ENCODE peak calls at places on chromosomes 3 and 15, in seven cellular contexts. E, W, H, F, Y, N and G are unnamed samples.

GRCh38 chr3:101484805-101485620 is 28.0 kb downstream of the SENP7 start:
- DNase-seq in E (no peak), W (no peak), H (peak; percentile 81), F (peak; percentile 53), Y (no peak), N (no peak), G (no peak)

GRCh38 chr15:34514251-34514760 is 69.1 kb downstream of the GOLGA8B start:
- DNase-seq in E (no peak), W (no peak), H (no peak), F (no peak), Y (peak; percentile 72), N (no peak), G (no peak)

GRCh38 chr3:86954226-86954625 is 36.7 kb downstream of the VGLL3 start:
- DNase-seq in E (no peak), W (no peak), H (no peak), F (no peak), Y (no peak), N (no peak), G (no peak)

GRCh38 chr3:172550347-172550943 is 27.2 kb upstream of the TNFSF10 start:
- DNase-seq in E (peak; percentile 20), W (no peak), H (peak; percentile 95), F (peak; percentile 96), Y (no peak), N (no peak), G (peak; percentile 52)

GRCh38 chr3:127787071-127787490 is 35.2 kb downstream of the MGLL start:
- DNase-seq in E (no peak), W (no peak), H (no peak), F (peak; percentile 36), Y (no peak), N (no peak), G (no peak)

GRCh38 chr3:94694894-94695293 is 632.0 kb downstream of the NSUN3 start:
- DNase-seq in E (no peak), W (no peak), H (peak; percentile 19), F (no peak), Y (no peak), N (no peak), G (no peak)

GRCh38 chr3:127254730-127255129 is 33.1 kb downstream of the PRR20G start:
- DNase-seq in E (no peak), W (no peak), H (no peak), F (no peak), Y (no peak), N (no peak), G (no peak)

GRCh38 chr15:77573826-77574225 is 58.9 kb downstream of the LINGO1 start:
- DNase-seq in E (no peak), W (no peak), H (no peak), F (no peak), Y (no peak), N (no peak), G (no peak)

GRCh38 chr15:28933710-28934445 is 48.1 kb downstream of the APBA2 start:
- DNase-seq in E (no peak), W (no peak), H (no peak), F (no peak), Y (no peak), N (peak; percentile 19), G (no peak)

GRCh38 chr3:187739125-187739560 is 6.1 kb downstream of the BCL6 start:
- DNase-seq in E (peak; percentile 33), W (no peak), H (no peak), F (no peak), Y (no peak), N (no peak), G (no peak)

GRCh38 chr15:67999320-68000100 is 54.6 kb upstream of the PIAS1 start:
- DNase-seq in E (no peak), W (no peak), H (no peak), F (peak; percentile 9), Y (no peak), N (no peak), G (no peak)

GRCh38 chr15:95825672-95826387 is 504.7 kb upstream of the NR2F2 start:
- DNase-seq in E (no peak), W (no peak), H (peak; percentile 44), F (no peak), Y (no peak), N (no peak), G (no peak)

GRCh38 chr3:178518660-178519396 is 17.4 kb upstream of the KCNMB2 start:
- DNase-seq in E (no peak), W (no peak), H (no peak), F (no peak), Y (peak; percentile 53), N (no peak), G (no peak)

GRCh38 chr15:55518641-55519040 is 10.6 kb upstream of the DNAAF4 start:
- DNase-seq in E (no peak), W (no peak), H (peak; percentile 38), F (no peak), Y (no peak), N (no peak), G (no peak)

GRCh38 chr3:55702822-55703221 is 215.7 kb upstream of the WNT5A start:
- DNase-seq in E (no peak), W (no peak), H (no peak), F (no peak), Y (no peak), N (no peak), G (no peak)

GRCh38 chr3:52014613-52015012 is 18.9 kb upstream of the RPL29 start:
- DNase-seq in E (no peak), W (no peak), H (no peak), F (no peak), Y (no peak), N (no peak), G (no peak)

GRCh38 chr15:101148881-101149664 is 102.8 kb downstream of the CHSY1 start:
- DNase-seq in E (no peak), W (no peak), H (no peak), F (no peak), Y (no peak), N (no peak), G (no peak)

GRCh38 chr3:41259449-41260062 is 60.3 kb downstream of the CTNNB1 start:
- DNase-seq in E (no peak), W (no peak), H (peak; percentile 52), F (peak; percentile 26), Y (no peak), N (no peak), G (no peak)

GRCh38 chr3:31943041-31943440 is 38.0 kb downstream of the OSBPL10 start:
- DNase-seq in E (no peak), W (no peak), H (no peak), F (no peak), Y (no peak), N (no peak), G (no peak)

GRCh38 chr3:123608263-123608937 is 23.5 kb upstream of the HACD2 start:
- DNase-seq in E (no peak), W (no peak), H (no peak), F (no peak), Y (no peak), N (no peak), G (no peak)

GRCh38 chr15:70880781-70881180 is 11.5 kb downstream of the THAP10 start:
- DNase-seq in E (no peak), W (no peak), H (peak; percentile 58), F (peak; percentile 40), Y (no peak), N (no peak), G (no peak)

GRCh38 chr3:143040264-143040879 is 39.0 kb downstream of the U2SURP start:
- DNase-seq in E (no peak), W (no peak), H (peak; percentile 81), F (peak; percentile 66), Y (no peak), N (no peak), G (no peak)

GRCh38 chr15:90873998-90874605 is 5.7 kb downstream of the FURIN start:
- DNase-seq in E (no peak), W (no peak), H (peak; percentile 28), F (no peak), Y (no peak), N (no peak), G (no peak)

GRCh38 chr3:120985242-120985641 is 77.2 kb downstream of the STXBP5L start:
- DNase-seq in E (no peak), W (no peak), H (no peak), F (no peak), Y (no peak), N (no peak), G (no peak)

GRCh38 chr15:85337398-85338074 is 42.9 kb upstream of the AKAP13 start:
- DNase-seq in E (no peak), W (no peak), H (no peak), F (no peak), Y (no peak), N (no peak), G (no peak)

GRCh38 chr15:89472785-89473256 is 23.6 kb downstream of the RHCG start:
- DNase-seq in E (no peak), W (no peak), H (peak; percentile 72), F (peak; percentile 55), Y (peak; percentile 86), N (peak; percentile 62), G (no peak)
- TF ChIP-seq CTCF in E (no peak), W (peak; percentile 31), H (peak; percentile 90), F (peak; percentile 74), Y (peak; percentile 74), N (peak; percentile 89), G (peak; percentile 78)

GRCh38 chr15:74808840-74809229 is 3.8 kb upstream of the LMAN1L start:
- DNase-seq in E (no peak), W (no peak), H (no peak), F (no peak), Y (no peak), N (no peak), G (no peak)
- TF ChIP-seq CTCF in E (no peak), W (no peak), H (peak; percentile 11), F (no peak), Y (no peak), N (no peak), G (no peak)

DNA sequence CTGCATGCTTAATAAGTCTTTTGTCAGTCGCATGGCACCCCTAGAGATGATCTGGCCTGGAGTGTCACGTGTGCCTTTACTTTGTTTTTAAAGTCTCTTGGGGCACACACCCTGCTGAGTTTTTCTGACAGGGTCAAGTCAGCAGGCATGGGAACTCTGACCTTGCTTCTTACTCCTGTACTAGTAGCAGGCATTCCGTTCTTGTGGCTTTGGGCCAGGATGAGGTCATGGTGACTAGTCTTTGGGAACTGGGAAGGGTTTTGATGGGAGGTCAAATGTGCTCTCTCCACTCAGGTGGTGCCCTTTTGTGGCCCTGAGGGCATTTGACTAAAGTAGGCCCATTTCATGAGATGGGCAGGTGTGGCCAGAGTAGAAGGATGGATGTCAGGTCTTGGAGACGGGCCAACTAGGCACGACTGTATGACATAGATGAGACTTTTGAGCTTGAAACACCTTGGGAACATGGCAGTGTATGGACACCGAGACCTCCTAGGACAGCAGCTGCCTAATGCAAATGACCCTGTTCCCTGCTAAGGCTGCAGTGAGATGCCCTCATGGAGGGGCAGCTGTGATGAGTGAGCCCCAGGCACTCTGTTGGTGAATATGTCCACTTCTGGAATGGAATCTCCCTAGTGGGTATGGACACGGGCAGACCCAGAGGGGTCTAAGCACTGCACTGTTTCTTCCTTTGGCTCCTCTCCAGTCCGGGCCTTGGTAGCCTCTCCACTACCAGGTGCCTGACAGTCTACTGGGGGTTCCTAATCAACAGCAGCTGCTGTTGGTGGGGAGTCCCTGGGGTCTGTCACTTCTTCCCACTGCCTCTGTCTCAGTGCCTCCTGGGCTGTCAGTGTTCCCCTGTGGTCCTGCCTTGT is 16.4 kb downstream of the SRPRB start:
- DNase-seq in E (no peak), W (no peak), H (peak; percentile 70), F (peak; percentile 95), Y (no peak), N (no peak), G (no peak)
- TF ChIP-seq CTCF in E (no peak), W (no peak), H (no peak), F (peak; percentile 52), Y (no peak), N (no peak), G (no peak)

DNA sequence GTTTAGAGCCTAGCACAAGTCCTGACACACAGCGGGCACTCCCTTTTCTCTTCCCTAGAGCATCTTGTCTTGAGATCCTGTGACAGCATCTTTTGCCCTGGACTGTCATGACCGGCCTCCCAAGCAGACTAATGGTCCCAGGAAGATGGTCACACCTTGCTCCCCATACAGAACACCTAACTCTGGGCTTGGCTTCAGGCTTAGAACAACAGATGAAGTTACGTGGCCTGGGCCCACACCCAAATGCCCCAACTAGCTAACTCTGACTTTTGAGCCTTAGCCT is 781 bp upstream of the IP6K1 start:
- DNase-seq in E (no peak), W (no peak), H (no peak), F (peak; percentile 22), Y (peak; percentile 11), N (no peak), G (no peak)
- TF ChIP-seq CTCF in E (no peak), W (no peak), H (no peak), F (no peak), Y (no peak), N (no peak), G (no peak)